ENCODE peak calls at places on chromosomes 11 and 22, in eight cellular contexts. V, N, E, F, U, J, C and R are unnamed samples.

GRCh38 chr11:2846056-2846455 is 39.5 kb downstream of the CDKN1C start:
- DNase-seq in V (peak), E (peak), U (no peak), J (no peak), C (no peak), F (no peak), N (no peak), R (no peak)

GRCh38 chr11:2381494-2382128 is 4.5 kb downstream of the CD81 start:
- DNase-seq in V (no peak), U (no peak), N (no peak), C (peak), E (no peak), F (no peak), J (no peak), R (no peak)

GRCh38 chr22:45602824-45603301 is 68.8 kb upstream of the ATXN10 start:
- DNase-seq in N (no peak), V (peak), E (peak), C (peak), U (peak), J (peak), F (no peak), R (no peak)

GRCh38 chr11:2303627-2304155 is 1.9 kb downstream of the TSPAN32 start:
- DNase-seq in N (no peak), J (peak), F (no peak), C (peak), U (peak), V (no peak), E (no peak), R (no peak)

GRCh38 chr11:78975081-78975480 is 400.4 kb upstream of the NARS2 start:
- DNase-seq in U (no peak), J (no peak), C (no peak), N (no peak), E (no peak), V (no peak), F (no peak), R (no peak)

GRCh38 chr11:35736952-35737351 is 74.4 kb downstream of the TRIM44 start:
- DNase-seq in V (no peak), U (no peak), N (no peak), E (no peak), J (no peak), C (no peak), F (no peak), R (no peak)

GRCh38 chr11:45596571-45596970 is 68.9 kb downstream of the CHST1 start:
- DNase-seq in U (no peak), N (no peak), F (no peak), V (no peak), J (no peak), C (no peak), E (no peak), R (no peak)

GRCh38 chr11:66476841-66477251 is 3.4 kb upstream of the DPP3 start:
- DNase-seq in J (peak), C (no peak), N (no peak), E (no peak), V (no peak), F (no peak), U (peak), R (no peak)

GRCh38 chr11:124315052-124315451 is 1.3 kb upstream of the OR8D1 start:
- DNase-seq in U (no peak), J (no peak), V (peak), N (no peak), F (peak), C (no peak), E (peak), R (no peak)

GRCh38 chr22:36860438-36860820 is 377 bp upstream of the NCF4 start:
- DNase-seq in C (peak), F (no peak), N (no peak), V (no peak), E (no peak), J (no peak), U (no peak), R (no peak)

GRCh38 chr11:46726206-46726862 is 7.3 kb downstream of the F2 start:
- DNase-seq in N (no peak), V (no peak), C (peak), U (no peak), E (no peak), F (no peak), J (no peak), R (no peak)

GRCh38 chr11:132099692-132100091 is 729.3 kb downstream of the NTM start:
- DNase-seq in C (no peak), V (no peak), U (no peak), N (no peak), E (no peak), J (peak), F (no peak), R (no peak)

GRCh38 chr22:39133871-39134270 is 18.6 kb downstream of the CBX7 start:
- DNase-seq in V (no peak), F (no peak), U (no peak), N (no peak), C (no peak), J (no peak), E (no peak), R (no peak)

GRCh38 chr11:35289821-35290220 is 129.5 kb downstream of the SLC1A2 start:
- DNase-seq in U (no peak), F (peak), E (peak), V (peak), N (no peak), C (no peak), J (no peak), R (no peak)

GRCh38 chr11:2085251-2086066 is 53.7 kb downstream of the IGF2 start:
- DNase-seq in C (peak), F (no peak), N (no peak), U (no peak), E (no peak), V (no peak), J (no peak), R (peak)

GRCh38 chr11:80521592-80521991 is 1080.8 kb upstream of the TENM4 start:
- DNase-seq in J (no peak), U (no peak), C (no peak), V (peak), E (peak), F (no peak), N (no peak), R (no peak)

GRCh38 chr11:108697872-108698473 is 33.1 kb downstream of the DDX10 start:
- DNase-seq in F (peak), J (peak), U (peak), V (peak), E (peak), C (no peak), N (no peak), R (no peak)

GRCh38 chr22:36790648-36791047 is 14.7 kb upstream of the IFT27 start:
- DNase-seq in F (no peak), N (no peak), U (no peak), E (no peak), C (no peak), J (no peak), V (no peak), R (no peak)

GRCh38 chr11:72962084-72962483 is 147.9 kb downstream of the ATG16L2 start:
- DNase-seq in J (no peak), V (peak), N (no peak), F (peak), U (no peak), E (peak), C (no peak), R (no peak)

GRCh38 chr22:35564975-35565867 is 24.6 kb downstream of the RASD2 start:
- DNase-seq in U (no peak), N (no peak), C (no peak), E (peak), V (peak), F (peak), J (no peak), R (no peak)

GRCh38 chr11:78101073-78101472 is 21.4 kb upstream of the NDUFC2 start:
- DNase-seq in J (no peak), F (no peak), E (peak), U (no peak), N (no peak), V (peak), C (no peak), R (no peak)

GRCh38 chr11:15346907-15347306 is 232.2 kb downstream of the INSC start:
- DNase-seq in V (no peak), E (no peak), F (no peak), J (no peak), C (no peak), U (no peak), N (no peak), R (no peak)

GRCh38 chr22:32401486-32401885 is 10.6 kb downstream of the RTCB start:
- DNase-seq in U (no peak), C (no peak), J (no peak), V (no peak), F (no peak), E (no peak), N (no peak), R (no peak)

GRCh38 chr11:88421530-88421929 is 84.0 kb upstream of the CTSC start:
- DNase-seq in V (peak), E (peak), F (no peak), J (no peak), N (no peak), C (no peak), U (no peak), R (no peak)

GRCh38 chr22:26563022-26563421 is 26.9 kb downstream of the TPST2 start:
- DNase-seq in E (no peak), C (no peak), J (no peak), U (no peak), F (no peak), V (no peak), N (peak), R (no peak)

GRCh38 chr11:28838741-28839140 is 730.6 kb downstream of the METTL15 start:
- DNase-seq in U (no peak), C (no peak), N (no peak), V (peak), F (peak), E (peak), J (no peak), R (no peak)

GRCh38 chr11:76701701-76702100 is 31.2 kb upstream of the LRRC32 start:
- DNase-seq in J (no peak), V (peak), N (no peak), C (peak), E (peak), F (peak), U (no peak), R (no peak)

GRCh38 chr22:48382197-48382596 is 1445.5 kb downstream of the BRD1 start:
- DNase-seq in U (no peak), C (peak), F (no peak), E (no peak), N (no peak), J (peak), V (no peak), R (peak)

GRCh38 chr11:93236741-93237675 is 39.2 kb upstream of the SLC36A4 start:
- DNase-seq in E (peak), N (peak), J (peak), F (peak), U (no peak), C (no peak), V (peak), R (no peak)

GRCh38 chr11:63488789-63489188 is 2.2 kb downstream of the PLAAT5 start:
- DNase-seq in E (no peak), V (no peak), J (no peak), U (no peak), N (no peak), F (no peak), C (no peak), R (no peak)

GRCh38 chr11:63491240-63491587 is 247 bp upstream of the PLAAT5 start:
- DNase-seq in E (no peak), V (no peak), F (no peak), J (no peak), C (no peak), N (no peak), U (no peak), R (no peak)

GRCh38 chr11:63490551-63491239 is at the start of gene PLAAT5:
- DNase-seq in J (peak), F (no peak), N (peak), C (peak), U (no peak), E (peak), V (peak), R (no peak)

GRCh38 chr11:63491614-63492372 is 826 bp upstream of the PLAAT5 start:
- DNase-seq in F (no peak), E (peak), U (peak), V (peak), C (no peak), N (peak), J (no peak), R (no peak)

GRCh38 chr11:63489879-63490278 is 1.1 kb downstream of the PLAAT5 start:
- DNase-seq in E (peak), J (no peak), V (peak), C (no peak), U (no peak), N (no peak), F (peak), R (no peak)
- H3K4me3 ChIP-seq in E (no peak), J (no peak), V (no peak), C (no peak), U (no peak), N (no peak), F (no peak), R (no peak)

DNA sequence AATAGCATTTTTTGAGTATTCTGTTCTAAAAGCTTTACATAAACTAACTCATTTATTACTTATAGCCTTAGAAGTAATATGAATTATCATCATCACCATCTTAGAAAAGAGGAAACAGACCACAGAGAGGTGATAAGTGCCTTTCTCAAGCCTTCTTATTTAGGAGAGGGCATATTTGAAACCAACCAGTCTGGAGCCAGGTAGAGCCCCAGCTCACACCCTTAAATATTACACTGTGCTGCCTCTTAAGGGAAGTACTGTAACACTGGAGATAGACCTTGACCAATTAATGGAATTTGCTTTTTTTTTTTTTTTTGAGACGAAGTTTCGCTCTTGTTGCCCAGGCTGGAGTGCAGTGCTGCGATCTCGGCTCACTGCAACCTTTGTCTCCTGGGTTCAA is 2.3 kb downstream of the BCO2 start:
- DNase-seq in F (no peak), V (no peak), U (no peak), E (no peak), J (no peak), C (no peak), N (no peak), R (no peak)
- H3K4me3 ChIP-seq in F (no peak), V (no peak), U (no peak), E (no peak), J (no peak), C (no peak), N (no peak), R (no peak)

DNA sequence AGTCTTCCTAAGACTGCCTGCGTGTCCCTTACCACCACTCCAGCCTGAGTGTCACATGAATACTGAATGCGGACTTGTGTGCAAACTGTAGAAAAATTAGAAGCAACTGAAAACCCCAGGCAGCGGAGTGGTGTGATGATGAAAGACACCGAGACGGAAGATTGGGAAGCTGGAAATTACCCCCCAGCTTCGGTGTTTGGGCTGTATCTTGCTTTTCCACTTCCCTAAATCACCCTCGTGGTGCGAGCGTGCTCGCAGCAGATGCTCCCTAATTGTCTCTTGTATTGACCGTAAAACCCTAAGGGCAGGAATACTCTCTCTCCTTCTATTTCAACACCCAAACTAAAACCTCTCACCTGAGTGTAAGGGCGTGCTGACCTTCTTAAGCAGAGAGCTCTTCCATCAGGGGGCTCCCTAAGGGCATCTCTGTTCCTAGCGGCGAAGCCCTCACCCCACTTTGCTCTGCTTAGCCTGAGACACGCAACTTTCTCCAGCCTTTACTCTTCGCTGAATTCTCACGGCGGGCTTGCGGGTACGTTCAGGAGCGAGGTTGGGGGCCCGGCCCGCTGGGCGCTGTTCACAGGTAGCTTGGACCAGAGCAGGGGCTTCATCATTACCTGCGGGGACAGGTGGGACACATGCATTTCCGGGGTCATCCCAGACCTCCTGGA is 62.4 kb downstream of the CRYBB2 start:
- DNase-seq in V (no peak), F (no peak), E (no peak), J (no peak), U (no peak), N (no peak), C (no peak), R (no peak)
- H3K4me3 ChIP-seq in V (no peak), F (no peak), E (no peak), J (no peak), U (no peak), N (no peak), C (no peak), R (no peak)

DNA sequence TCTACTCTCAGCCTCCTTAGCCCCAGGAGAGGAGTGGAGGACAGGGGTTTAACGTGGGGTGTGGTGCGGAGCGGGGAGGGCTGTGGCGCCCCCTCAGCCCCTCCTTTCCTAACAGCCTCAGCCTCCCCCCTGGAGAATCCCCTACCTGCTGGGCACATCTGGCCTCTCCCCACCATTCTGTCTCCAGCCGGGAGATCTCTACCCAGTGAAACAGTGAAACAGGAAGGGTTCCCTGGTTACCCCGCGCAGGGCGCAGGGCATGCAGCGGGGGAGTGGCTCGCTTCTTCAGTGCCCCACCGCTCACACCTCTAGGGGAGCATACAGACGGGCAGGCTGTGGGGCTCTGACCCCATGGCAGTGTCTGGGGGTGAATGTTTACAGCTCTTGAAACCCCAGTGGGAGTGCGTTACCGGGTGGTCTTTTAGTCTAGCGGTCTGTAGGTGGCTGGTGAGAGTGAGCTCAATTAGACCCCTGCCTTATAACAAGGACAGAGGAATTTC is 54.7 kb upstream of the CCDC188 start:
- DNase-seq in J (no peak), C (no peak), U (no peak), E (no peak), N (no peak), F (no peak), V (no peak), R (no peak)
- H3K4me3 ChIP-seq in J (no peak), C (no peak), U (no peak), E (no peak), N (peak), F (no peak), V (no peak), R (peak)

GRCh38 chr11:12678092-12678491 is 3.9 kb downstream of the TEAD1 start:
- DNase-seq in E (no peak), U (no peak), C (no peak), V (no peak), F (peak), N (no peak), J (no peak), R (no peak)

GRCh38 chr11:12675951-12676711 is 1.9 kb downstream of the TEAD1 start:
- DNase-seq in C (no peak), E (peak), U (no peak), V (peak), N (no peak), J (peak), F (peak), R (no peak)

GRCh38 chr11:12674936-12675696 is 895 bp downstream of the TEAD1 start:
- DNase-seq in V (no peak), C (no peak), F (peak), U (no peak), E (no peak), N (no peak), J (peak), R (no peak)

GRCh38 chr11:12678991-12679390 is 4.8 kb downstream of the TEAD1 start:
- DNase-seq in C (no peak), F (peak), U (no peak), J (no peak), N (no peak), E (no peak), V (no peak), R (no peak)

DNA sequence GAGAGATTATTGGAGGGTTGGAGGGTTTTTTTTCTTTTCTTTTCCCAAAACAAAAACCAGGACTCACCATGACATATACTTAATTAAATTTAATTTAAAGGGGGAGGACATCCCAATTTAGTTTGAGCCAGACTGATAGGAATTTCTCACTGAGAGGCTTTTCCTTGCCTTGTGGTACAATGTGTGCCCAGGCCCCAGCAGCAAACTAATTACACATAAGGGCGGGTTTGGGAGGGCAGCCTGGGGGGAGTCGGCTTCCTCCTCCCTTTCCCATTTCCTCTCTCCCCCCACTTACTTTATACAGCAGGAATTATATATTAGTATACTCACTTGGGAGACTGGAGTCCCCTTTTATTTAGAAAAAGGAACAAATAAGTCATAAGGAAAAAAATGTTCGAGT is 2.9 kb downstream of the TEAD1 start:
- DNase-seq in U (no peak), J (peak), F (peak), V (no peak), E (peak), N (no peak), C (no peak), R (no peak)
- H3K4me3 ChIP-seq in U (no peak), J (peak), F (peak), V (peak), E (peak), N (no peak), C (no peak), R (peak)

DNA sequence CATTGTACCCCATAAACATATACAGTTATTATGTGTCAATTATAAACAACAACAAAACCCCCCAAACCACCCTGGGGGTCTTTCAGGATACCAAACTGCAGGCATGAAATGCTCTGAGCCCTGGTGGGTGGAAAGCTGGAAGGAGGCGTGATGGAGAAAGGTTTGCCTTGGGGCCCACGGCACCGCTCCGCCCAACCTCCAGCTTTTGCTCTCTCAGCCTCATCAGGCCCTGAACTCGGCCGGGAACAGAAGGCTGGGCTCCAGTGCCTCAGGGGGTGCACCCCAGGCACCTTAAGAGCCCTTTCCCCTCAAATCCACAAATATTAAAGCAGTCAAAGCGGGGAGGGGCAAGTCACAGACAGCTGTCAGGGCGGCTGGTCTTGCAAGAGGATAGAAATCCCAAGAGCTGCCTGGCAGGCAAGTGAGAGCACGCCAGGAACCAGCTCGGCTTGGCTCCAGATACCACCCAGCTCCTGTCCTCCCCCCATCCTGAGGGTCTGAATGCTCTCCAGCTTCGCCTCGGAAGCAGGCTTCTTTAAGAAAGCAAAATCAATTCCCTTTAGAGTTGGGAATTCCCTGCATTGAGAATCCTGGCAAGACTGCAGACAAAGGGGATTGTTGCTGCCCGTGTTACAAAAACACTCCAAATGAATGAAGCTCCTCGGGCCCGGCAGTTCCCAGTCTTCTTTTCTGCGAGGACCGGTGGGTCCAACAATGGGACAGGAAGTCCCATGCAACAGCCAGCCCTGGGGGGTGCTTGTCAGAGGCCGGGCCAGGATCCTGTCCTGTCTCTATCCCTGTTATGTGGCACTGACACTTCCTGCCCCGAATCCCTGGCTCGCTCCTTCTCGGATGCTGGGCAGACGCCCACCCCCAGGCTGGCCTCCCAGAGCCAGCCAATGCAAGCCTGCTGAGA is 80.8 kb downstream of the NAT10 start:
- DNase-seq in F (no peak), E (no peak), J (no peak), N (no peak), U (no peak), C (no peak), V (no peak), R (no peak)
- H3K4me3 ChIP-seq in F (no peak), E (no peak), J (no peak), N (no peak), U (no peak), C (no peak), V (no peak), R (no peak)